ENCODE peak calls at places on chromosomes 2 and 18, in seven cellular contexts. One of them, this sample, is unnamed.

GRCh38 chr2:64595397-64596160 is 58.1 kb downstream of the SERTAD2 start:
- DNase-seq in SW480: peak; percentile 42
- DNase-seq in ecto neural progenitor cell: no peak
- DNase-seq in posterior cingulate gyrus: no peak
- DNase-seq in BJ: no peak
- DNase-seq in LoVo: peak; percentile 48
- DNase-seq in A549: peak; percentile 38
- DNase-seq in this sample: no peak

GRCh38 chr18:44602380-44602779 is 78.3 kb upstream of the SETBP1 start:
- DNase-seq in A549: no peak
- DNase-seq in SW480: no peak
- DNase-seq in LoVo: no peak
- DNase-seq in ecto neural progenitor cell: no peak
- DNase-seq in BJ: peak; percentile 69
- DNase-seq in posterior cingulate gyrus: no peak
- DNase-seq in this sample: no peak

GRCh38 chr2:154551649-154552048 is 146.8 kb upstream of the KCNJ3 start:
- DNase-seq in posterior cingulate gyrus: no peak
- DNase-seq in ecto neural progenitor cell: no peak
- DNase-seq in A549: no peak
- DNase-seq in SW480: no peak
- DNase-seq in BJ: no peak
- DNase-seq in LoVo: no peak
- DNase-seq in this sample: no peak

GRCh38 chr2:21422050-21422449 is 298.3 kb downstream of the TDRD15 start:
- DNase-seq in LoVo: no peak
- DNase-seq in A549: peak; percentile 34
- DNase-seq in BJ: no peak
- DNase-seq in SW480: peak; percentile 22
- DNase-seq in ecto neural progenitor cell: peak; percentile 73
- DNase-seq in posterior cingulate gyrus: no peak
- DNase-seq in this sample: no peak

GRCh38 chr18:21081425-21081824 is 30.2 kb downstream of the ROCK1 start:
- DNase-seq in BJ: no peak
- DNase-seq in SW480: no peak
- DNase-seq in posterior cingulate gyrus: no peak
- DNase-seq in LoVo: no peak
- DNase-seq in A549: no peak
- DNase-seq in ecto neural progenitor cell: no peak
- DNase-seq in this sample: no peak

GRCh38 chr2:239609162-239609561 is 208.3 kb upstream of the HDAC4 start:
- DNase-seq in ecto neural progenitor cell: peak; percentile 42
- DNase-seq in SW480: no peak
- DNase-seq in A549: no peak
- DNase-seq in BJ: no peak
- DNase-seq in LoVo: no peak
- DNase-seq in posterior cingulate gyrus: peak; percentile 24
- DNase-seq in this sample: no peak

GRCh38 chr2:230326453-230327417 is at the start of gene SP140L:
- DNase-seq in LoVo: peak; percentile 85
- DNase-seq in SW480: peak; percentile 44
- DNase-seq in A549: peak; percentile 55
- DNase-seq in BJ: peak; percentile 31
- DNase-seq in ecto neural progenitor cell: no peak
- DNase-seq in posterior cingulate gyrus: no peak
- DNase-seq in this sample: peak; percentile 90

GRCh38 chr18:79707671-79708070 is 28.1 kb downstream of the CTDP1 start:
- DNase-seq in BJ: no peak
- DNase-seq in SW480: no peak
- DNase-seq in LoVo: no peak
- DNase-seq in ecto neural progenitor cell: no peak
- DNase-seq in posterior cingulate gyrus: no peak
- DNase-seq in A549: no peak
- DNase-seq in this sample: no peak

GRCh38 chr2:173555833-173556232 is 201.2 kb downstream of the CDCA7 start:
- DNase-seq in LoVo: no peak
- DNase-seq in ecto neural progenitor cell: no peak
- DNase-seq in posterior cingulate gyrus: no peak
- DNase-seq in SW480: no peak
- DNase-seq in A549: no peak
- DNase-seq in BJ: no peak
- DNase-seq in this sample: no peak

GRCh38 chr18:13279181-13280065 is 60.9 kb downstream of the LDLRAD4 start:
- DNase-seq in SW480: no peak
- DNase-seq in LoVo: no peak
- DNase-seq in posterior cingulate gyrus: no peak
- DNase-seq in A549: no peak
- DNase-seq in BJ: no peak
- DNase-seq in ecto neural progenitor cell: no peak
- DNase-seq in this sample: no peak

GRCh38 chr2:150135223-150135883 is 352.1 kb downstream of the RND3 start:
- DNase-seq in BJ: no peak
- DNase-seq in LoVo: peak; percentile 16
- DNase-seq in ecto neural progenitor cell: no peak
- DNase-seq in A549: peak; percentile 83
- DNase-seq in posterior cingulate gyrus: no peak
- DNase-seq in SW480: peak; percentile 59
- DNase-seq in this sample: no peak

GRCh38 chr2:190413421-190413820 is 5.3 kb downstream of the MFSD6 start:
- DNase-seq in ecto neural progenitor cell: no peak
- DNase-seq in A549: no peak
- DNase-seq in SW480: no peak
- DNase-seq in LoVo: no peak
- DNase-seq in posterior cingulate gyrus: no peak
- DNase-seq in BJ: no peak
- DNase-seq in this sample: no peak

GRCh38 chr2:7419814-7420213 is 502.6 kb downstream of the RNF144A start:
- DNase-seq in ecto neural progenitor cell: no peak
- DNase-seq in LoVo: no peak
- DNase-seq in BJ: no peak
- DNase-seq in posterior cingulate gyrus: no peak
- DNase-seq in A549: no peak
- DNase-seq in SW480: no peak
- DNase-seq in this sample: no peak

GRCh38 chr2:204988836-204989235 is 443.6 kb downstream of the PARD3B start:
- DNase-seq in BJ: no peak
- DNase-seq in SW480: no peak
- DNase-seq in A549: no peak
- DNase-seq in ecto neural progenitor cell: no peak
- DNase-seq in posterior cingulate gyrus: no peak
- DNase-seq in LoVo: no peak
- DNase-seq in this sample: no peak

GRCh38 chr2:100276716-100277115 is 45.6 kb downstream of the LONRF2 start:
- DNase-seq in BJ: no peak
- DNase-seq in LoVo: no peak
- DNase-seq in posterior cingulate gyrus: no peak
- DNase-seq in A549: no peak
- DNase-seq in ecto neural progenitor cell: no peak
- DNase-seq in SW480: no peak
- DNase-seq in this sample: no peak

GRCh38 chr18:54946149-54946581 is 13.1 kb downstream of the CCDC68 start:
- DNase-seq in SW480: peak; percentile 38
- DNase-seq in BJ: no peak
- DNase-seq in LoVo: peak; percentile 81
- DNase-seq in posterior cingulate gyrus: no peak
- DNase-seq in ecto neural progenitor cell: no peak
- DNase-seq in A549: peak; percentile 66
- DNase-seq in this sample: no peak

GRCh38 chr2:173493874-173494273 is 139.2 kb downstream of the CDCA7 start:
- DNase-seq in SW480: no peak
- DNase-seq in LoVo: no peak
- DNase-seq in BJ: no peak
- DNase-seq in A549: no peak
- DNase-seq in posterior cingulate gyrus: no peak
- DNase-seq in ecto neural progenitor cell: no peak
- DNase-seq in this sample: no peak

GRCh38 chr2:159818940-159819339 is 20.9 kb upstream of the CD302 start:
- DNase-seq in ecto neural progenitor cell: no peak
- DNase-seq in BJ: no peak
- DNase-seq in LoVo: no peak
- DNase-seq in A549: no peak
- DNase-seq in SW480: no peak
- DNase-seq in posterior cingulate gyrus: no peak
- DNase-seq in this sample: no peak

GRCh38 chr18:25075793-25076192 is 276.2 kb downstream of the ZNF521 start:
- DNase-seq in BJ: no peak
- DNase-seq in posterior cingulate gyrus: no peak
- DNase-seq in LoVo: no peak
- DNase-seq in SW480: no peak
- DNase-seq in A549: no peak
- DNase-seq in ecto neural progenitor cell: no peak
- DNase-seq in this sample: no peak

GRCh38 chr18:31105733-31106132 is 3.5 kb upstream of the DSC2 start:
- DNase-seq in BJ: no peak
- DNase-seq in ecto neural progenitor cell: no peak
- DNase-seq in posterior cingulate gyrus: no peak
- DNase-seq in SW480: no peak
- DNase-seq in A549: no peak
- DNase-seq in LoVo: no peak
- DNase-seq in this sample: no peak

GRCh38 chr18:24763765-24764548 is 303.5 kb downstream of the HRH4 start:
- DNase-seq in LoVo: no peak
- DNase-seq in ecto neural progenitor cell: no peak
- DNase-seq in A549: no peak
- DNase-seq in BJ: peak; percentile 68
- DNase-seq in SW480: no peak
- DNase-seq in posterior cingulate gyrus: no peak
- DNase-seq in this sample: no peak

GRCh38 chr2:112941753-112942653 is 31.0 kb downstream of the IL37 start:
- DNase-seq in ecto neural progenitor cell: peak; percentile 84
- DNase-seq in BJ: no peak
- DNase-seq in LoVo: peak; percentile 66
- DNase-seq in SW480: peak; percentile 84
- DNase-seq in A549: peak; percentile 78
- DNase-seq in posterior cingulate gyrus: peak; percentile 69
- DNase-seq in this sample: peak; percentile 77

GRCh38 chr2:35080231-35080905 is 1275.2 kb upstream of the CRIM1 start:
- DNase-seq in BJ: no peak
- DNase-seq in posterior cingulate gyrus: no peak
- DNase-seq in ecto neural progenitor cell: no peak
- DNase-seq in LoVo: no peak
- DNase-seq in SW480: no peak
- DNase-seq in A549: peak; percentile 31
- DNase-seq in this sample: no peak

GRCh38 chr2:96934831-96935545 is 51.4 kb downstream of the FAM178B start:
- DNase-seq in ecto neural progenitor cell: no peak
- DNase-seq in LoVo: no peak
- DNase-seq in posterior cingulate gyrus: no peak
- DNase-seq in SW480: no peak
- DNase-seq in A549: no peak
- DNase-seq in BJ: no peak
- DNase-seq in this sample: no peak

GRCh38 chr2:3805120-3805519 is 101.7 kb downstream of the DCDC2C start:
- DNase-seq in ecto neural progenitor cell: peak; percentile 64
- DNase-seq in posterior cingulate gyrus: no peak
- DNase-seq in LoVo: peak; percentile 22
- DNase-seq in SW480: peak; percentile 59
- DNase-seq in A549: peak; percentile 54
- DNase-seq in BJ: no peak
- DNase-seq in this sample: no peak

GRCh38 chr2:224971214-224971613 is 71.1 kb downstream of the DOCK10 start:
- DNase-seq in LoVo: peak; percentile 32
- DNase-seq in SW480: peak; percentile 91
- DNase-seq in posterior cingulate gyrus: no peak
- DNase-seq in ecto neural progenitor cell: no peak
- DNase-seq in BJ: no peak
- DNase-seq in A549: no peak
- DNase-seq in this sample: no peak

GRCh38 chr2:23532311-23533013 is 147.5 kb downstream of the KLHL29 start:
- DNase-seq in BJ: no peak
- DNase-seq in SW480: no peak
- DNase-seq in posterior cingulate gyrus: no peak
- DNase-seq in ecto neural progenitor cell: no peak
- DNase-seq in LoVo: no peak
- DNase-seq in A549: no peak
- DNase-seq in this sample: no peak

GRCh38 chr18:24270358-24270936 is 127.2 kb downstream of the OSBPL1A start:
- DNase-seq in LoVo: no peak
- DNase-seq in SW480: no peak
- DNase-seq in posterior cingulate gyrus: no peak
- DNase-seq in BJ: no peak
- DNase-seq in ecto neural progenitor cell: no peak
- DNase-seq in A549: no peak
- DNase-seq in this sample: no peak

GRCh38 chr2:123040506-123040905 is 984.6 kb upstream of the CNTNAP5 start:
- DNase-seq in A549: no peak
- DNase-seq in ecto neural progenitor cell: no peak
- DNase-seq in LoVo: no peak
- DNase-seq in BJ: no peak
- DNase-seq in posterior cingulate gyrus: no peak
- DNase-seq in SW480: no peak
- DNase-seq in this sample: no peak

GRCh38 chr2:218555527-218555926 is 12.6 kb downstream of the USP37 start:
- DNase-seq in SW480: no peak
- DNase-seq in ecto neural progenitor cell: no peak
- DNase-seq in posterior cingulate gyrus: no peak
- DNase-seq in BJ: no peak
- DNase-seq in A549: no peak
- DNase-seq in LoVo: no peak
- DNase-seq in this sample: no peak

GRCh38 chr2:38192976-38193375 is 117.0 kb upstream of the CYP1B1 start:
- DNase-seq in A549: no peak
- DNase-seq in posterior cingulate gyrus: no peak
- DNase-seq in BJ: no peak
- DNase-seq in SW480: no peak
- DNase-seq in LoVo: no peak
- DNase-seq in ecto neural progenitor cell: no peak
- DNase-seq in this sample: no peak

GRCh38 chr2:172928754-172929153 is 146.9 kb upstream of the MAP3K20 start:
- DNase-seq in SW480: no peak
- DNase-seq in A549: no peak
- DNase-seq in posterior cingulate gyrus: no peak
- DNase-seq in ecto neural progenitor cell: no peak
- DNase-seq in BJ: no peak
- DNase-seq in LoVo: no peak
- DNase-seq in this sample: no peak